ENCODE peak calls at places on chromosomes 11 and 22, in seven cellular contexts. One of them, this sample, is unnamed.

GRCh38 chr11:1123970-1124369 is 33.8 kb upstream of the MUC5AC start:
- DNase-seq in pancreas: no peak
- DNase-seq in RWPE2: no peak
- DNase-seq in mesendoderm: no peak
- DNase-seq in uterus: no peak
- DNase-seq in tibial artery: peak
- DNase-seq in esophagus squamous epithelium: no peak
- DNase-seq in this sample: no peak

GRCh38 chr11:27357250-27357649 is 5.8 kb downstream of the CCDC34 start:
- DNase-seq in uterus: no peak
- DNase-seq in tibial artery: no peak
- DNase-seq in esophagus squamous epithelium: no peak
- DNase-seq in pancreas: peak
- DNase-seq in RWPE2: no peak
- DNase-seq in mesendoderm: no peak
- DNase-seq in this sample: no peak

GRCh38 chr11:62796281-62796680 is 4.5 kb upstream of the TMEM223 start:
- DNase-seq in RWPE2: no peak
- DNase-seq in pancreas: no peak
- DNase-seq in tibial artery: no peak
- DNase-seq in mesendoderm: peak
- DNase-seq in uterus: no peak
- DNase-seq in esophagus squamous epithelium: no peak
- DNase-seq in this sample: no peak

GRCh38 chr11:16527525-16528246 is 171.3 kb upstream of the SOX6 start:
- DNase-seq in uterus: no peak
- DNase-seq in pancreas: no peak
- DNase-seq in tibial artery: no peak
- DNase-seq in RWPE2: no peak
- DNase-seq in mesendoderm: no peak
- DNase-seq in esophagus squamous epithelium: no peak
- DNase-seq in this sample: no peak

GRCh38 chr22:28799834-28800307 is 498 bp downstream of the XBP1 start:
- DNase-seq in uterus: peak
- DNase-seq in tibial artery: peak
- DNase-seq in mesendoderm: peak
- DNase-seq in RWPE2: no peak
- DNase-seq in esophagus squamous epithelium: no peak
- DNase-seq in pancreas: peak
- DNase-seq in this sample: peak

GRCh38 chr11:71086687-71087258 is 165.6 kb downstream of the SHANK2 start:
- DNase-seq in uterus: no peak
- DNase-seq in RWPE2: no peak
- DNase-seq in pancreas: no peak
- DNase-seq in mesendoderm: peak
- DNase-seq in tibial artery: no peak
- DNase-seq in esophagus squamous epithelium: no peak
- DNase-seq in this sample: no peak

GRCh38 chr11:35583126-35583525 is 35.1 kb upstream of the FJX1 start:
- DNase-seq in mesendoderm: no peak
- DNase-seq in uterus: no peak
- DNase-seq in esophagus squamous epithelium: no peak
- DNase-seq in RWPE2: no peak
- DNase-seq in pancreas: no peak
- DNase-seq in tibial artery: no peak
- DNase-seq in this sample: no peak

GRCh38 chr22:27554106-27554814 is 247.3 kb downstream of the MN1 start:
- DNase-seq in tibial artery: no peak
- DNase-seq in pancreas: no peak
- DNase-seq in esophagus squamous epithelium: no peak
- DNase-seq in RWPE2: no peak
- DNase-seq in uterus: no peak
- DNase-seq in mesendoderm: peak
- DNase-seq in this sample: peak

GRCh38 chr11:17383466-17383865 is 5.0 kb downstream of the KCNJ11 start:
- DNase-seq in uterus: no peak
- DNase-seq in RWPE2: no peak
- DNase-seq in esophagus squamous epithelium: no peak
- DNase-seq in tibial artery: no peak
- DNase-seq in mesendoderm: no peak
- DNase-seq in pancreas: no peak
- DNase-seq in this sample: no peak

GRCh38 chr11:10488581-10489443 is 33.7 kb downstream of the AMPD3 start:
- DNase-seq in esophagus squamous epithelium: peak
- DNase-seq in mesendoderm: no peak
- DNase-seq in tibial artery: peak
- DNase-seq in uterus: no peak
- DNase-seq in pancreas: no peak
- DNase-seq in RWPE2: no peak
- DNase-seq in this sample: peak

GRCh38 chr11:114080219-114080618 is 20.7 kb downstream of the ZBTB16 start:
- DNase-seq in esophagus squamous epithelium: no peak
- DNase-seq in uterus: no peak
- DNase-seq in tibial artery: no peak
- DNase-seq in mesendoderm: no peak
- DNase-seq in pancreas: no peak
- DNase-seq in RWPE2: no peak
- DNase-seq in this sample: no peak

GRCh38 chr22:20569059-20570058 is 61.9 kb downstream of the MED15 start:
- DNase-seq in esophagus squamous epithelium: no peak
- DNase-seq in RWPE2: peak
- DNase-seq in tibial artery: peak
- DNase-seq in pancreas: no peak
- DNase-seq in uterus: peak
- DNase-seq in mesendoderm: no peak
- DNase-seq in this sample: peak

GRCh38 chr11:122478986-122479385 is 176.5 kb upstream of the UBASH3B start:
- DNase-seq in esophagus squamous epithelium: no peak
- DNase-seq in uterus: no peak
- DNase-seq in RWPE2: no peak
- DNase-seq in mesendoderm: no peak
- DNase-seq in pancreas: no peak
- DNase-seq in tibial artery: no peak
- DNase-seq in this sample: no peak

GRCh38 chr22:46021577-46021976 is 44.6 kb upstream of the WNT7B start:
- DNase-seq in RWPE2: peak
- DNase-seq in uterus: peak
- DNase-seq in mesendoderm: no peak
- DNase-seq in esophagus squamous epithelium: no peak
- DNase-seq in pancreas: no peak
- DNase-seq in tibial artery: no peak
- DNase-seq in this sample: no peak

GRCh38 chr11:6413791-6414231 is 5.1 kb downstream of the APBB1 start:
- DNase-seq in tibial artery: no peak
- DNase-seq in RWPE2: no peak
- DNase-seq in mesendoderm: no peak
- DNase-seq in uterus: no peak
- DNase-seq in esophagus squamous epithelium: no peak
- DNase-seq in pancreas: no peak
- DNase-seq in this sample: no peak

GRCh38 chr22:40265783-40266182 is 80.5 kb upstream of the ADSL start:
- DNase-seq in pancreas: no peak
- DNase-seq in RWPE2: no peak
- DNase-seq in esophagus squamous epithelium: no peak
- DNase-seq in tibial artery: no peak
- DNase-seq in uterus: no peak
- DNase-seq in mesendoderm: no peak
- DNase-seq in this sample: no peak

GRCh38 chr11:727281-727701 is 20.0 kb upstream of the TALDO1 start:
- DNase-seq in RWPE2: peak
- DNase-seq in pancreas: peak
- DNase-seq in mesendoderm: no peak
- DNase-seq in esophagus squamous epithelium: no peak
- DNase-seq in uterus: no peak
- DNase-seq in tibial artery: peak
- DNase-seq in this sample: no peak

DNA sequence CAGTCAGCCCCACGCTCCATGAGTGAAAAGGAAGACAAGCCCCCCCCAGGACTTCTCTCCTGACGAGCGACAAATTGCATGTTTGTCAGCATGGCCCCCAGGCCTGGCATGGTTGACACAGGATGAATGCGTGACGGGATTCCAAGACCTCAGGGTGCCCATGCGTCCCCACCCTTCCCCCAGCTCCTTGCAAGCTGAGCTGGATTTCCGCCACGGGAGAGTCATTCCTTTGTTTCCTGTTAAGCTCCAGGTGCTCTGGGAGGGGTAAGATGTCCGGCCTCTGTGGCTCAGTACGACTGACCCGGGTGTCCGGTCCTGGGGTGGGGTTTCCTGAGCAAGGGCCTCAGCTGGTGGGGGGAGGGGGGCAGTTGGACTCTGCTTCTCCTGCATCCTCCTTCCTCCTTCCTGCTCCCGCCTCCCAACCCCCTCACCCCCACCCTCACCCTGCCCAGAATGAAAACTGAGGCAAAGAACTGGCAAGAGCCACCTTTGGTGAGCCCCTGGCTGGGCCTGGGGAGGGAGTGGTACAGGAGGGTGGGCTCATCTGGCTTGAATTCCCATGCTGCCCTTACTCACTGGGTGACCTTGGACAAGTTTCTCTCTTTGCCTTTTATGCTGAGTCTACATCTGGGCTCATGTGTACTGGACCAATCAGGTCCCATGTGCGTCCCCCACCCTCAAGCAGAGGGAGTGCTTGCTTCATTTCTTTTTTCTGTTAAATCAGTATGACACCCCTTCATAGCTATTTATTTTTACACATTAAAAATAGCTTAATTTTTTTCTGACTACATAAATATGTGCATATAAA is 2.5 kb downstream of the CDC42EP2 start:
- DNase-seq in mesendoderm: peak
- DNase-seq in pancreas: peak
- DNase-seq in RWPE2: peak
- DNase-seq in tibial artery: no peak
- DNase-seq in uterus: peak
- DNase-seq in esophagus squamous epithelium: no peak
- DNase-seq in this sample: peak
- H3K27ac ChIP-seq in mesendoderm: no peak
- H3K27ac ChIP-seq in pancreas: no peak
- H3K27ac ChIP-seq in RWPE2: peak
- H3K27ac ChIP-seq in tibial artery: no peak
- H3K27ac ChIP-seq in uterus: peak
- H3K27ac ChIP-seq in esophagus squamous epithelium: peak
- H3K27ac ChIP-seq in this sample: peak

GRCh38 chr11:118003021-118003423 is 16.8 kb downstream of the IL10RA start:
- DNase-seq in uterus: no peak
- DNase-seq in tibial artery: no peak
- DNase-seq in mesendoderm: no peak
- DNase-seq in pancreas: no peak
- DNase-seq in esophagus squamous epithelium: no peak
- DNase-seq in RWPE2: no peak
- DNase-seq in this sample: no peak
- H3K27ac ChIP-seq in uterus: peak
- H3K27ac ChIP-seq in tibial artery: no peak
- H3K27ac ChIP-seq in mesendoderm: no peak
- H3K27ac ChIP-seq in pancreas: no peak
- H3K27ac ChIP-seq in esophagus squamous epithelium: peak
- H3K27ac ChIP-seq in RWPE2: no peak
- H3K27ac ChIP-seq in this sample: no peak

DNA sequence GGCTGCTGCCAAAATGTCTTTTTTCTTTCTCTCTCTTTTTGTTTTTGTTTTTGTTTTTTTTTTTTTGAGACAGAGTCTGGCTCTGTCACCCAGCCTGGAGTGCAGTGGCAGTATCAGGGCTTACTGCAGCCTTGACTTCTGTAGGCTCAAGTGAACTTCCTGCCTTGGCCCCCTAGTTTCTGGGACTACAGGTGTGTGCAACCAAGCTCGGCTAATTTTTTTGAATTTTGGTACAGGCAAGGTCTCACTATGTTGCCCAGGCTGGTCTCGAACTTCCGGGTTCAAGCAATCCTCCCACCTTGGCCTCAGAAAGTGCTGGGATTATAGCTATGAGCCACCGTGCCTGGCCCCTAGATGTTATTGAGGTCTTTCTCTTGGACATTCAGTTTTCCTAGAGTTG is 2.2 kb upstream of the DDX10 start:
- DNase-seq in RWPE2: no peak
- DNase-seq in esophagus squamous epithelium: no peak
- DNase-seq in tibial artery: no peak
- DNase-seq in pancreas: no peak
- DNase-seq in uterus: no peak
- DNase-seq in mesendoderm: no peak
- DNase-seq in this sample: no peak
- H3K27ac ChIP-seq in RWPE2: no peak
- H3K27ac ChIP-seq in esophagus squamous epithelium: no peak
- H3K27ac ChIP-seq in tibial artery: no peak
- H3K27ac ChIP-seq in pancreas: no peak
- H3K27ac ChIP-seq in uterus: no peak
- H3K27ac ChIP-seq in mesendoderm: no peak
- H3K27ac ChIP-seq in this sample: no peak

DNA sequence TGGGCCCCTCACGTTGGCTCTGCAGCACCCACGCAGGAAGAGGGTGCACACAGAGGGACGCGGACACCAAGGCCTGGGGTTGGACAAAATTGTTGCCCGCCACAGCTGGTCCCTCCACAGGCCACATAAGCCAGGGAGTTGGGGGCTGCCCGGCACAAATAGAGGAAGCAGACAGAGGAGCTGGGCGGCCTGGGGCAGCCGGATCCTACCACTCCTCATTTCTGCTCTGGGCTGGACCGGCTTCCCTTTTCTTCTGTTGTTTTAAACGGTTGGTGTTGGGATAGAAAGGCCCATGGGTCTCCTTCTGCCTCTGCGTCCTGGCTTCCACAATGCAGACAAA is 36.4 kb upstream of the LINC01488 start:
- DNase-seq in esophagus squamous epithelium: no peak
- DNase-seq in RWPE2: no peak
- DNase-seq in uterus: no peak
- DNase-seq in tibial artery: peak
- DNase-seq in pancreas: no peak
- DNase-seq in mesendoderm: no peak
- DNase-seq in this sample: no peak
- H3K27ac ChIP-seq in esophagus squamous epithelium: no peak
- H3K27ac ChIP-seq in RWPE2: peak
- H3K27ac ChIP-seq in uterus: peak
- H3K27ac ChIP-seq in tibial artery: peak
- H3K27ac ChIP-seq in pancreas: peak
- H3K27ac ChIP-seq in mesendoderm: peak
- H3K27ac ChIP-seq in this sample: no peak

DNA sequence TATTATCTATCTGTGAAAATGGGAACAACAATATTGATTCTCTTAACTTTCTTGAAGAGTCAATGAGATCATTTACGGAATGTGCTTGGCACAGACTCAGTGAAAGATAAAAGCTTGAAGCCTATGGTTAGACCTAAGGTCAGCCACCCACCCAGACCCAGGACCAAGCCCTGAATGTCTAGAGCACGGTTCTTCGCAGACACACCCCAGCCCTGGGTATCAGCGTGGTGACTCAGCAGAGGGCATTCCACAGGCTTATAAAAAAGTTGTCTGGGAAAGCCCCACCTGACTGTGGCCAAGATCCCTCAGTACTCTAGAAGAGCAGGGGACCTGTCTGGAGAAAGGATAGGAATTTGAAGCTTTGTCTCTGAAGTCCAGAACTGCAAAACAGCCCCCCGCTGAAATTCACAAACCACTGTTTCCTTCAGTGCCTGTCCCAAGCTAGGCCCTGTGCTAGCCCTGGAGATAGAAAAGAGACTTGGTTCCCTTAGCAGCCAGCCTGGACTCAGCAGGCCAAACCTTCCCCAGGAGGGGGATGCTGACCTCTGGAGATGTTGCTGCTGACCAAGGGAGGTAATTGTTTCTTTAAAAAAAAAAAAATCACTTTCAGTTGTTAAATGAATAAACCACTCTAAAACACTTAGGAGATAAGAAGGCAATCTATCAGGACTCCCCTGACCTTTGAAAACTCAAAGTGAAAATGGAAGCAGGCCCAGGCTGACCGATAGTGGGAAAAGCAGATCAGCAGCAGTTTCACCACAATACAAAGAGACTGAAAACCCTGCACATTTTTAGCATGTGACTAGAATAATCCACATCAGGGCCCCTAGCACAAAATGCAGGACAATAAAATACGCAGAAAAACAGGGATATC is 114.0 kb downstream of the ABTB2 start:
- DNase-seq in tibial artery: no peak
- DNase-seq in pancreas: peak
- DNase-seq in mesendoderm: peak
- DNase-seq in RWPE2: peak
- DNase-seq in uterus: no peak
- DNase-seq in esophagus squamous epithelium: no peak
- DNase-seq in this sample: peak
- H3K27ac ChIP-seq in tibial artery: no peak
- H3K27ac ChIP-seq in pancreas: no peak
- H3K27ac ChIP-seq in mesendoderm: peak
- H3K27ac ChIP-seq in RWPE2: peak
- H3K27ac ChIP-seq in uterus: peak
- H3K27ac ChIP-seq in esophagus squamous epithelium: no peak
- H3K27ac ChIP-seq in this sample: peak